ENCODE peak calls at places on chromosomes 11 and 22, in four cellular contexts. T is GM23248, X is SK-N-SH, S is PC-3. K is an unnamed sample.

GRCh38 chr11:69361048-69361447 is 67.1 kb downstream of the MYEOV start:
- DNase-seq in T (no peak), X (no peak), S (no peak), K (no peak)

GRCh38 chr11:34185926-34186841 is 80.8 kb downstream of the NAT10 start:
- DNase-seq in T (no peak), X (no peak), S (no peak), K (peak)

GRCh38 chr11:70771099-70771885 is 373.0 kb downstream of the CTTN start:
- DNase-seq in T (no peak), X (no peak), S (no peak), K (peak)

GRCh38 chr11:111269146-111269868 is 23.8 kb downstream of the POU2AF2 start:
- DNase-seq in T (no peak), X (no peak), S (no peak), K (peak)

GRCh38 chr11:114317738-114318137 is 21.5 kb downstream of the NNMT start:
- DNase-seq in T (peak), X (peak), S (peak), K (peak)

GRCh38 chr22:21832291-21833290 is 34.9 kb downstream of the MAPK1 start:
- DNase-seq in T (peak), X (no peak), S (no peak), K (no peak)

GRCh38 chr11:22832315-22833041 is 2.9 kb upstream of the SVIP start:
- DNase-seq in T (peak), X (no peak), S (peak), K (no peak)

GRCh38 chr22:29442976-29443375 is 4.6 kb downstream of the RFPL1 start:
- DNase-seq in T (no peak), X (no peak), S (no peak), K (no peak)

GRCh38 chr11:133957926-133958325 is 1.2 kb upstream of the IGSF9B start:
- DNase-seq in T (no peak), X (no peak), S (no peak), K (no peak)

GRCh38 chr11:2769409-2769778 is 69.6 kb upstream of the KCNQ1OT1 start:
- DNase-seq in T (no peak), X (no peak), S (no peak), K (no peak)

GRCh38 chr11:34671946-34672345 is 51.1 kb downstream of the EHF start:
- DNase-seq in T (no peak), X (no peak), S (no peak), K (peak)

GRCh38 chr11:47616726-47617416 is 22.7 kb upstream of the C1QTNF4 start:
- DNase-seq in T (peak), X (no peak), S (peak), K (peak)

GRCh38 chr11:109756951-109757350 is 335.0 kb downstream of the C11orf87 start:
- DNase-seq in T (no peak), X (no peak), S (no peak), K (no peak)

GRCh38 chr22:49977578-49977977 is 17.0 kb downstream of the PIM3 start:
- DNase-seq in T (no peak), X (peak), S (no peak), K (no peak)

GRCh38 chr11:68370211-68371111 is 58.1 kb downstream of the LRP5 start:
- DNase-seq in T (peak), X (peak), S (no peak), K (no peak)

GRCh38 chr11:72326151-72326842 is 82.3 kb upstream of the PHOX2A start:
- DNase-seq in T (peak), X (peak), S (peak), K (no peak)

GRCh38 chr11:33980896-33981295 is 70.6 kb upstream of the CAPRIN1 start:
- DNase-seq in T (no peak), X (no peak), S (no peak), K (no peak)

GRCh38 chr11:2816941-2817421 is 68.6 kb downstream of the CDKN1C start:
- DNase-seq in T (peak), X (no peak), S (no peak), K (no peak)

GRCh38 chr22:48342732-48343131 is 1484.9 kb downstream of the BRD1 start:
- DNase-seq in T (no peak), X (no peak), S (no peak), K (no peak)

GRCh38 chr11:107496011-107496410 is 38.4 kb upstream of the CWF19L2 start:
- DNase-seq in T (peak), X (no peak), S (peak), K (no peak)

GRCh38 chr11:131600591-131600990 is 230.2 kb downstream of the NTM start:
- DNase-seq in T (peak), X (no peak), S (no peak), K (no peak)

GRCh38 chr22:17077255-17077654 is 7.5 kb upstream of the IL17RA start:
- DNase-seq in T (peak), X (no peak), S (peak), K (no peak)

GRCh38 chr22:24559471-24559870 is 3.7 kb downstream of the SNRPD3 start:
- DNase-seq in T (no peak), X (no peak), S (no peak), K (no peak)

GRCh38 chr22:24566899-24567511 is 11.2 kb downstream of the SNRPD3 start:
- DNase-seq in T (peak), X (no peak), S (no peak), K (no peak)

GRCh38 chr22:24565077-24565476 is 9.3 kb downstream of the SNRPD3 start:
- DNase-seq in T (no peak), X (no peak), S (no peak), K (no peak)

GRCh38 chr22:24564376-24565058 is 8.7 kb downstream of the SNRPD3 start:
- DNase-seq in T (no peak), X (no peak), S (no peak), K (no peak)

GRCh38 chr22:24563246-24563645 is 7.4 kb downstream of the SNRPD3 start:
- DNase-seq in T (no peak), X (no peak), S (no peak), K (no peak)
- TF ChIP-seq EZH2phosphoT487 in T (no peak), X (no peak), S (no peak), K (no peak)

GRCh38 chr22:23180301-23180892 is at the start of gene BCR:
- DNase-seq in T (peak), X (peak), S (peak), K (peak)
- H3K9ac ChIP-seq in T (peak), X (peak), S (peak), K (no peak)

GRCh38 chr11:74325649-74326645 is 14.5 kb upstream of the P4HA3 start:
- DNase-seq in T (peak), X (no peak), S (no peak), K (no peak)
- TF ChIP-seq EZH2phosphoT487 in T (no peak), X (no peak), S (no peak), K (no peak)

DNA sequence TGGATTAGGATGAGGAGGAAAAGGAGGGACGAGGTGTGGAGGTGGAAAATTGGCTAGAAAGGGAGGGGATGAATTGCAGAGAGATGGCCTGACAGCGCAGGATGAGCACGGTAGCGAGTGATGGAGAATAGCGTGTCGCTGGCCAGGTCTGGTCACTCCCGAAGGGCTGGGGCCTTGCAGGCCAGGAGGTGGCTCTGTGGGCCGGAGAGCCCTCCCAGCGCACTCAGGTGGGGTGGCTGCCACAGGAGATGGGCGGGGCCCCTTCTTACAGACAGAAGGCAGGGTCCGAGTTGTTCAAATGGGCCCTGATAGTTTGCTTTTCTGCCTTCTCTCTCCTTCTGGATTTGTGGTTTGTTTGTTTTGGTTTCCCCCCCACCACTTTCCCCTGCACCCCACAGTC is 37.2 kb upstream of the THY1 start:
- DNase-seq in T (no peak), X (no peak), S (no peak), K (no peak)
- H3K9ac ChIP-seq in T (peak), X (no peak), S (no peak), K (no peak)

DNA sequence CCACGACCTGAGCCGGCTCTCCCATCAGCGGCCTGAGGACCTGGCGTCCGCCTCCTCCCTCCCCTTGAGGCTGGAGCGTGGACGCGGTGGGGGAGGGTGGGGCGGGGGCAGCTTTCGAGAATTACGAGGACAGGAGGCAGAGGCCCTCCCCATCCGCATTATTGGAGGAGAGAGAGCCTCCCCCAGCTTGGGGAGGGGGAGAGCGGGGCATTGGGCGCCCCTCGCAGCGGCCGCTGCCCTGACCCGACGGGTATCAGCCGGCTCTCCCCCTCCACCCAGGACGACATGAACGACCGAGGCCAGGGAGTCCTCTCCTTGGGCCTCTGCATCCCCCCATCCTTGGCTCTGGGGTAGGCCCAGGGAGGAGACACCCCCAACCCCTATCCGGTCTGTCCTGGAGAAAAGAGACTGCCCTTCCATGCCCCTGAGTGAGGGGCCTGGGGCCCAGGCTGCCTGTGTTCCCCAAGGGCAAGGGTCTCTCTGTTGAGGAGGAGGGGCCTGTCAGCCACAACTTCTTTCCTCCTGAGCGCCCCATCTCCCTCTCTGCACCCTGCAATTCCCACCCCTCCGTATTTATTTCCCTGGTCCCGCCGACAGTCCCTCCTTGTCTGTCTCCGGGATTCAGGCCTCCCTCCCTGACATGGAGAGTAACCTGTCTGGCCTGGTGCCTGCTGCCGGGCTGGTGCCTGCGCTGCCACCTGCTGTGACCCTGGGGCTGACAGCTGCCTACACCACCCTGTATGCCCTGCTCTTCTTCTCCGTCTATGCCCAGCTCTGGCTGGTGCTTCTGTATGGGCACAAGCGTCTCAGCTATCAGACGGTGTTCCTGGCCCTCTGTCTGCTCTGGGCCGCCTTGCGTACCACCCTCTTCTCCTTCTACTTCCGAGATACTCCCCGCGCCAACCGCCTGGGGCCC is 495 bp downstream of the GPR137 start:
- DNase-seq in T (peak), X (peak), S (peak), K (peak)
- TF ChIP-seq EZH2phosphoT487 in T (no peak), X (no peak), S (no peak), K (no peak)

DNA sequence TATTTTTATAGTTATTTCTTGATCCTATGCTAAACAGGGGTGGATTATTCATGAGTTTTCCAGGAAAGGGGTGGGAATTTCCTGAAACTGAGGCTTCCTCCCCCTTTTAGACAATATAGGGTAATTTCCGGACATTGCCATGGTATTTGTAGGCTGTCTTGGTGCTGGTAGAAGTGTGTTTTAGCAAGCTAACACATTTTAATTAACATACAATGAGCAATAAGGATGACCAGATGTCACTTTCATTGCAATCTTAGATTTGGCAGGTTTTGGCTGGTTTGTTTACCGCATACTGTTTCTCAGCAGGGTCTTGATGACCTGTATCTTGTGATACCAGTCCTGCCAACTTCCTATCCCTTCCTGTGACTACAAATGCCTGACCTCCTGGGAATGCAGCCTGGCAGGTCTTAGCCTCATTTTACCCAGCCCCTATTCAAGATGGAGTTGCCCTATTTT is 992 bp upstream of the C1QTNF6 start:
- DNase-seq in T (peak), X (no peak), S (peak), K (no peak)
- H3K9ac ChIP-seq in T (peak), X (peak), S (peak), K (no peak)

GRCh38 chr22:19825904-19826618 is 28.6 kb downstream of the GNB1L start:
- DNase-seq in T (no peak), X (no peak), S (no peak), K (no peak)
- TF ChIP-seq EZH2phosphoT487 in T (no peak), X (no peak), S (no peak), K (no peak)

GRCh38 chr22:41826430-41827383 is 6.2 kb upstream of the SREBF2 start:
- DNase-seq in T (no peak), X (no peak), S (no peak), K (no peak)

GRCh38 chr22:41827671-41828070 is 5.2 kb upstream of the SREBF2 start:
- DNase-seq in T (no peak), X (no peak), S (no peak), K (no peak)

GRCh38 chr22:41825376-41825775 is 7.5 kb upstream of the SREBF2 start:
- DNase-seq in T (peak), X (no peak), S (no peak), K (no peak)

GRCh38 chr22:41828516-41828915 is 4.4 kb upstream of the SREBF2 start:
- DNase-seq in T (no peak), X (no peak), S (no peak), K (no peak)

DNA sequence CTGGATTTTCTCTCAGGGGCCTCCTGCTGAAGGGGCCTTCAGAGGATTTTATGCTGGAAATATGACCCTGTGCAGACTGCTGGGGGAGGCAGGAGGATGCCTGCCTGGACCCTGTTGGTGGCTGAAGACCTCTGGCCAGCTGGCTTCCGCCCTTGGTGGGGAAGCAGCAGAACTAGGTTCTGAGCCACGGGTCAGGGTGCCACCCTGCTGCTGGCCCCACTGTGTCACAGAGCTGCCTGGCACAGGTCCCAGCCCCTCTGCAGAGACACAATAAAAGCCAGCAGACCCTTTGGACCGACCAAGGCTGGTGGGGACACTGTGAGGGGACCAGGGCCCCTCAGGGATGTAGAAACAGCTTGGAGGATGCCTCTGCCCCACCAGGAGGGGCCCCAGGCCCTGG is 6.9 kb upstream of the SREBF2 start:
- DNase-seq in T (no peak), X (no peak), S (no peak), K (no peak)
- H3K9ac ChIP-seq in T (peak), X (no peak), S (no peak), K (no peak)

GRCh38 chr22:39592104-39593060 is 21.8 kb downstream of the CACNA1I start:
- DNase-seq in T (peak), X (peak), S (peak), K (peak)
- TF ChIP-seq EZH2phosphoT487 in T (no peak), X (no peak), S (peak), K (no peak)

GRCh38 chr11:65066805-65067291 is 8.5 kb upstream of the NAALADL1 start:
- DNase-seq in T (no peak), X (no peak), S (no peak), K (peak)
- H3K9ac ChIP-seq in T (no peak), X (no peak), S (no peak), K (no peak)